ENCODE peak calls at places on chromosomes 3 and 15, in nine cellular contexts. T is stomach, S is keratinocyte, M is GM12878, R is fibroblast of lung, F is heart right ventricle, Y is lung, D is tibial nerve, U is breast epithelium. C is an unnamed sample.

GRCh38 chr15:25465835-25466234 is 27.0 kb upstream of the UBE3A start:
- DNase-seq in F (peak; percentile 23), M (no peak), R (no peak), D (no peak), U (peak; percentile 34), S (no peak), Y (peak; percentile 91), T (no peak), C (no peak)

GRCh38 chr15:74792227-74793016 is 10.5 kb downstream of the CSK start:
- DNase-seq in S (no peak), U (no peak), T (no peak), R (no peak), D (no peak), M (no peak), F (no peak), Y (no peak), C (no peak)

GRCh38 chr15:73683624-73684536 is at the start of gene CD276:
- DNase-seq in R (peak; percentile 66), Y (peak; percentile 78), M (no peak), F (peak; percentile 73), U (peak; percentile 42), S (no peak), T (peak; percentile 80), D (peak; percentile 40), C (no peak)

GRCh38 chr3:11582123-11582968 is 61.4 kb downstream of the VGLL4 start:
- DNase-seq in T (peak; percentile 68), F (peak; percentile 82), Y (peak; percentile 61), M (no peak), R (peak; percentile 95), S (no peak), U (peak; percentile 79), D (peak; percentile 73), C (no peak)

GRCh38 chr15:78944669-78945407 is at the start of gene CTSH:
- DNase-seq in D (peak; percentile 51), F (peak; percentile 79), M (no peak), R (peak; percentile 13), S (peak; percentile 26), U (no peak), Y (peak; percentile 90), T (peak; percentile 95), C (peak; percentile 77)

GRCh38 chr15:38824719-38825118 is 260.1 kb upstream of the RASGRP1 start:
- DNase-seq in R (no peak), D (no peak), Y (no peak), M (no peak), S (no peak), F (no peak), T (no peak), U (no peak), C (no peak)

GRCh38 chr3:133490468-133491351 is 82.8 kb upstream of the CDV3 start:
- DNase-seq in T (no peak), R (no peak), M (peak; percentile 76), F (no peak), U (no peak), S (no peak), Y (no peak), D (no peak), C (no peak)

GRCh38 chr15:51737538-51738305 is at the start of gene LYSMD2:
- DNase-seq in F (peak; percentile 86), D (peak; percentile 64), S (no peak), Y (peak; percentile 70), M (no peak), T (peak; percentile 78), R (peak; percentile 40), U (peak; percentile 53), C (peak; percentile 55)

GRCh38 chr3:168051579-168052183 is 44.0 kb downstream of the GOLIM4 start:
- DNase-seq in D (no peak), U (no peak), F (no peak), S (no peak), R (peak; percentile 86), T (no peak), Y (no peak), M (peak; percentile 12), C (no peak)

GRCh38 chr15:51093865-51094605 is 671 bp downstream of the TNFAIP8L3 start:
- DNase-seq in Y (peak; percentile 41), D (peak; percentile 41), F (no peak), R (peak; percentile 45), S (no peak), U (no peak), M (no peak), T (no peak), C (no peak)

GRCh38 chr3:30505866-30506517 is 100.4 kb upstream of the TGFBR2 start:
- DNase-seq in M (no peak), R (no peak), S (no peak), F (no peak), Y (no peak), D (no peak), U (no peak), T (no peak), C (no peak)

GRCh38 chr3:121757087-121757811 is 7.7 kb upstream of the GOLGB1 start:
- DNase-seq in U (no peak), R (no peak), F (peak; percentile 36), M (no peak), T (no peak), S (no peak), D (no peak), Y (no peak), C (no peak)

GRCh38 chr3:187750041-187750512 is 4.8 kb upstream of the BCL6 start:
- DNase-seq in Y (peak; percentile 71), M (no peak), F (peak; percentile 34), R (peak; percentile 61), T (peak; percentile 84), U (peak; percentile 89), D (no peak), S (no peak), C (no peak)

GRCh38 chr3:192494176-192494575 is 233.2 kb downstream of the FGF12 start:
- DNase-seq in Y (no peak), T (no peak), U (no peak), R (no peak), S (no peak), D (no peak), F (peak; percentile 27), M (no peak), C (no peak)

GRCh38 chr3:46706771-46707582 is 5.8 kb downstream of the TMIE start:
- DNase-seq in Y (no peak), D (no peak), U (no peak), S (no peak), T (no peak), R (no peak), M (no peak), F (no peak), C (no peak)

GRCh38 chr15:90035095-90035834 is 34.1 kb downstream of the ZNF710 start:
- DNase-seq in S (no peak), D (no peak), T (peak; percentile 83), R (peak; percentile 17), F (peak; percentile 51), M (no peak), U (peak; percentile 81), Y (peak; percentile 60), C (no peak)

GRCh38 chr15:91706366-91707032 is 147.0 kb upstream of the SLCO3A1 start:
- DNase-seq in T (peak; percentile 76), S (peak; percentile 55), D (peak; percentile 78), Y (peak; percentile 84), R (peak; percentile 64), M (peak; percentile 3), U (peak; percentile 64), F (peak; percentile 82), C (peak; percentile 63)

GRCh38 chr3:66431494-66431893 is 69.3 kb downstream of the LRIG1 start:
- DNase-seq in T (no peak), M (no peak), U (peak; percentile 61), F (no peak), D (peak; percentile 38), Y (no peak), S (no peak), R (peak; percentile 90), C (no peak)

DNA sequence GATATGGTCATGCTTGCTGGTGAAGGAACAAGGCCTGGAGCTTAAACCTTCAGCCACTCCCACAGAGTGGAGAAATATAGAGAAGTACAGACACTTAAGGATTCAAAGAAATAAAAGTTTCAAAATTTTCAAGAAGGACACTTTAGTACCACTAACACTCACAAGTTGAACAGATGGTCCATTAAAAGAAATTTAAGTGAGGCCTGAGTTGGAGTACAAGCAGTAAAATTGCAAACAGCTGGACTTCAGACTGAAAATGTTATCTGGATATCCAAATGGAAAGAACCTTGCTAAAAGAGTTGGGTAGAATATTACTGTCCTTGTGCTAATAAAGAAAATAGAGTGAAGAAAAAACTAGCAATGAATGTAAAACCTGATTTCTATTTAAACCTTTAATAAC is 397.1 kb upstream of the KCNMB2 start:
- DNase-seq in F (no peak), D (no peak), S (no peak), U (no peak), T (no peak), Y (no peak), M (no peak), R (no peak), C (no peak)
- H3K27ac ChIP-seq in F (no peak overlapping the region), D (no peak overlapping the region), S (no peak overlapping the region), U (no peak overlapping the region), T (no peak overlapping the region), Y (no peak overlapping the region), M (no peak overlapping the region), R (no peak overlapping the region), C (no peak overlapping the region)

DNA sequence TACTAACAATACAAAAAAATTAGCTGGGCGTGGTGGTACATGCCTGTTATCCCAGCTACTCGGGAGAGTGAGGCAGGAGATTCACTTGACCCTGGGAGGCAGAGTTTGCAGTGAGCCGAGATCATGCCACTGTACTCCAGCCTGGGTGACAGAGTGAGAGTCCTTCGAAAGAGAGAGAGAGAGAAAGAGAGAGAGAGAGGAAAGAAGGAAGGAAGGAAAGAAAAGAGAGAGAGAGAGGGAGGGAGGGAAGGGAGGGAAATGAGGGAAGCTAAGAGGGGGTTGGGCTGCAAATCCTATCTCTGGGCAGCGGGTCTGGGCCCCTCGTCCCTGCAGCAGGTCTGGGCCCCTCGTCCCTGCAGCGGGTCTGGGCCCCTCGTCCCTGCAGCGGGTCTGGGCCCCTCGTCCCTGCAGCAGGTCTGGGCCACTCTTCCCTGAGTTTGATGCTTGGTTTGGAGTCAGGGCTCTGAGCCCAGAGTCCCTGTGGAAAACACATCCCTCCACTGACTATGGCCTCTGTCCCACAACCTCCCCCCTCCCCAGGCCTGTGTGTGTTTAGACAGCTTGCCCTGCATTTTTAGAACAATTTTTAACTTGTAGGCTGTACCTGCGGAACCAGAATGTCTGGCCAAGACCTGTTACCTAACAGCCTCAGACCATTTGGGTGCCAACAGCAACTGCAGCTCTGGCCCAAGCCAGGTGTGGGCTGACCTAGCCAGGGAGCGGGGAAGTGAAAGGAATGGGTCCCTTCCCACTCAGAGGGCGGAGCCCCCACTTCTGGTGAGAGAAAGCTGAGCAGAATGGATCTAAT is 60.2 kb upstream of the TFRC start:
- DNase-seq in F (no peak), T (peak; percentile 79), S (no peak), Y (peak; percentile 71), R (no peak), D (no peak), M (no peak), U (peak; percentile 94), C (no peak)
- H3K4me3 ChIP-seq in F (no peak overlapping the region), T (no peak overlapping the region), S (no peak overlapping the region), Y (no peak overlapping the region), R (no peak overlapping the region), D (no peak overlapping the region), M (no peak overlapping the region), U (peak overlapping the region; percentile 52), C (no peak overlapping the region)

GRCh38 chr3:129475863-129476262 is 35.8 kb downstream of the IFT122 start:
- DNase-seq in S (no peak), D (no peak), Y (no peak), M (no peak), T (no peak), U (no peak), F (no peak), R (no peak), C (no peak)
- H3K36me3 ChIP-seq in S (peaks cover 6% of the 10 kb centered on the region), D (peaks cover 8% of the 10 kb centered on the region), Y (peaks cover 42% of the 10 kb centered on the region), M (peaks cover 1% of the 10 kb centered on the region), T (peaks cover 82% of the 10 kb centered on the region), U (no peaks in the 10 kb centered on the region), F (no peaks in the 10 kb centered on the region), R (peaks cover 12% of the 10 kb centered on the region), C (peaks cover 17% of the 10 kb centered on the region)

GRCh38 chr3:184727357-184728060 is 15.6 kb upstream of the MAGEF1 start:
- DNase-seq in R (peak; percentile 71), T (peak; percentile 71), S (no peak), M (no peak), U (peak; percentile 62), Y (peak; percentile 65), D (peak; percentile 40), F (peak; percentile 67), C (peak; percentile 8)
- H3K27ac ChIP-seq in R (no peak overlapping the region), T (no peak overlapping the region), S (no peak overlapping the region), M (no peak overlapping the region), U (no peak overlapping the region), Y (no peak overlapping the region), D (no peak overlapping the region), F (no peak overlapping the region), C (no peak overlapping the region)